ENCODE peak calls at places on chromosomes 12 and 14, in eight cellular contexts. F, O, T, E, R, H, Q and Y are unnamed samples.

GRCh38 chr14:51653096-51653814 is 1.5 kb downstream of the FRMD6 start:
- DNase-seq in F (peak; percentile 41), E (peak; percentile 53), R (no peak), O (no peak), H (no peak), Q (peak; percentile 72), T (no peak), Y (peak; percentile 62)

GRCh38 chr14:96309128-96309906 is 53.3 kb downstream of the BDKRB1 start:
- DNase-seq in F (no peak), R (no peak), H (no peak), O (no peak), T (no peak), E (no peak), Q (no peak), Y (no peak)

GRCh38 chr12:90235642-90236041 is 527.0 kb upstream of the ATP2B1 start:
- DNase-seq in R (no peak), E (no peak), F (no peak), H (no peak), T (no peak), Q (no peak), O (no peak), Y (peak; percentile 33)

GRCh38 chr12:53313996-53314395 is 7.4 kb downstream of the AAAS start:
- DNase-seq in F (no peak), E (no peak), R (no peak), H (no peak), O (no peak), T (no peak), Q (no peak), Y (no peak)

GRCh38 chr14:91303091-91303923 is 58.8 kb upstream of the GPR68 start:
- DNase-seq in Q (no peak), R (no peak), F (no peak), T (no peak), E (peak; percentile 100), O (peak; percentile 89), H (peak; percentile 35), Y (no peak)

GRCh38 chr12:77229640-77230442 is 164.5 kb upstream of the E2F7 start:
- DNase-seq in F (no peak), Q (peak; percentile 88), O (no peak), T (no peak), E (no peak), R (no peak), H (no peak), Y (no peak)

GRCh38 chr14:28754209-28754985 is 12.2 kb upstream of the FOXG1 start:
- DNase-seq in T (no peak), H (no peak), O (no peak), F (peak; percentile 64), R (no peak), E (peak; percentile 81), Q (peak; percentile 30), Y (peak; percentile 70)

GRCh38 chr14:54681819-54682261 is 114.9 kb downstream of the SAMD4A start:
- DNase-seq in R (no peak), H (no peak), E (no peak), Q (no peak), T (no peak), O (no peak), F (no peak), Y (no peak)

GRCh38 chr12:81639196-81639595 is 120.0 kb downstream of the PPFIA2 start:
- DNase-seq in H (no peak), T (no peak), O (no peak), R (no peak), E (no peak), F (no peak), Q (no peak), Y (no peak)

GRCh38 chr14:91399868-91400640 is 17.6 kb downstream of the CCDC88C start:
- DNase-seq in O (no peak), F (no peak), H (no peak), Q (no peak), R (no peak), E (peak; percentile 64), T (no peak), Y (no peak)

GRCh38 chr14:34649344-34649743 is 19.4 kb upstream of the SNX6 start:
- DNase-seq in R (no peak), E (no peak), T (no peak), H (no peak), F (peak; percentile 77), O (no peak), Q (peak; percentile 59), Y (peak; percentile 71)

GRCh38 chr14:95523818-95524448 is 7.5 kb upstream of the SYNE3 start:
- DNase-seq in T (no peak), H (no peak), E (peak; percentile 49), R (no peak), Q (peak; percentile 90), O (peak; percentile 61), F (peak; percentile 59), Y (no peak)

GRCh38 chr14:76656592-76656991 is 104.7 kb upstream of the VASH1 start:
- DNase-seq in O (no peak), F (no peak), T (no peak), H (no peak), Q (no peak), R (no peak), E (no peak), Y (no peak)